ENCODE peak calls at places on chromosomes 6 and 20, in seven cellular contexts. Z, Q, M, O, J, G and X are unnamed samples.

GRCh38 chr6:48074368-48074767 is 36.6 kb downstream of the PTCHD4 start:
- DNase-seq in Z (peak; percentile 34), Q (no peak), M (no peak), O (no peak), J (no peak), G (no peak), X (no peak)

GRCh38 chr6:70547313-70547712 is 19.4 kb upstream of the SDHAF4 start:
- DNase-seq in Z (peak; percentile 5), Q (no peak), M (no peak), O (no peak), J (no peak), G (peak; percentile 37), X (no peak)

GRCh38 chr6:80183019-80183418 is 76.5 kb downstream of the BCKDHB start:
- DNase-seq in Z (no peak), Q (no peak), M (no peak), O (no peak), J (no peak), G (no peak), X (no peak)

GRCh38 chr6:85756982-85757381 is 114.3 kb upstream of the SYNCRIP start:
- DNase-seq in Z (peak; percentile 9), Q (no peak), M (no peak), O (no peak), J (no peak), G (peak; percentile 44), X (no peak)

GRCh38 chr20:48845721-48846306 is 18.0 kb upstream of the PREX1 start:
- DNase-seq in Z (peak; percentile 54), Q (peak; percentile 9), M (no peak), O (no peak), J (no peak), G (peak; percentile 28), X (no peak)

GRCh38 chr20:52289956-52290355 is 98.4 kb upstream of the ZFP64 start:
- DNase-seq in Z (no peak), Q (no peak), M (no peak), O (no peak), J (no peak), G (no peak), X (no peak)

GRCh38 chr6:127415096-127415495 is 44.1 kb downstream of the KIAA0408 start:
- DNase-seq in Z (no peak), Q (no peak), M (no peak), O (no peak), J (no peak), G (no peak), X (no peak)

GRCh38 chr20:53859684-53860083 is 210.7 kb downstream of the BCAS1 start:
- DNase-seq in Z (no peak), Q (no peak), M (peak; percentile 83), O (peak; percentile 37), J (peak; percentile 57), G (no peak), X (no peak)

GRCh38 chr20:61252601-61253263 is 671 bp downstream of the CDH4 start:
- DNase-seq in Z (no peak), Q (no peak), M (no peak), O (no peak), J (no peak), G (peak; percentile 9), X (no peak)

GRCh38 chr6:47264775-47265184 is 44.9 kb downstream of the TNFRSF21 start:
- DNase-seq in Z (no peak), Q (peak; percentile 19), M (no peak), O (no peak), J (no peak), G (no peak), X (no peak)

GRCh38 chr6:89997456-89998445 is 103.5 kb downstream of the GJA10 start:
- DNase-seq in Z (peak; percentile 82), Q (no peak), M (no peak), O (peak; percentile 71), J (no peak), G (no peak), X (no peak)

GRCh38 chr6:132511159-132511835 is 1.6 kb downstream of the STX7 start:
- DNase-seq in Z (no peak), Q (no peak), M (no peak), O (no peak), J (peak; percentile 47), G (no peak), X (no peak)

DNA sequence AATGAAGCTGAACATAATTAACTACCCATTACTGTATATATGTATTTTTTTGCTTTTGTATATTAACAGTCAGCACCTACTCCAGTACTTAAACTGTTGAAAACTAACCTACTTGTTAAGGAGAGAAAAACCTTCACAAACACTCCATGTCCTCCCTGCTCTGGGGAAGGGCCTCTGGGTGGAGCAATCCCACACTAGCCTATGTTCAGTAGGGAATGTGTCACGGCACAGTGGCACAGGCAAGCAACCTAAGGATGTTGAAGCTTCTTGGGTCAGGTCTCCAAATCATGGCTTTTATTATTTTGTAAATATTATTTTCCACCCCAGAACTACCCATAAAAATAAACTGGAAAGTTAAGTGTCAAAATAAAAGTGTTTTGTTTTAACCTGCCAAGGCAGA is 5.3 kb downstream of the MAN1A1 start:
- DNase-seq in Z (no peak), Q (no peak), M (no peak), O (no peak), J (no peak), G (no peak), X (no peak)
- H3K4me1 ChIP-seq in Z (peaks cover 8% of the 10 kb centered on the region), Q (peaks cover 31% of the 10 kb centered on the region), M (peaks cover 77% of the 10 kb centered on the region), O (no peaks in the 10 kb centered on the region), J (peaks cover 84% of the 10 kb centered on the region), G (peaks cover 7% of the 10 kb centered on the region), X (peaks cover 10% of the 10 kb centered on the region)

GRCh38 chr6:108650781-108651180 is 90.1 kb downstream of the FOXO3 start:
- DNase-seq in Z (peak; percentile 73), Q (peak; percentile 81), M (no peak), O (no peak), J (no peak), G (peak; percentile 62), X (no peak)

GRCh38 chr6:108651287-108651686 is 90.6 kb downstream of the FOXO3 start:
- DNase-seq in Z (no peak), Q (no peak), M (no peak), O (no peak), J (no peak), G (no peak), X (no peak)

GRCh38 chr6:108651781-108652227 is 91.1 kb downstream of the FOXO3 start:
- DNase-seq in Z (peak; percentile 92), Q (no peak), M (peak; percentile 85), O (peak; percentile 75), J (no peak), G (peak; percentile 92), X (no peak)

GRCh38 chr6:108652375-108652774 is 91.7 kb downstream of the FOXO3 start:
- DNase-seq in Z (no peak), Q (no peak), M (no peak), O (no peak), J (no peak), G (no peak), X (no peak)

DNA sequence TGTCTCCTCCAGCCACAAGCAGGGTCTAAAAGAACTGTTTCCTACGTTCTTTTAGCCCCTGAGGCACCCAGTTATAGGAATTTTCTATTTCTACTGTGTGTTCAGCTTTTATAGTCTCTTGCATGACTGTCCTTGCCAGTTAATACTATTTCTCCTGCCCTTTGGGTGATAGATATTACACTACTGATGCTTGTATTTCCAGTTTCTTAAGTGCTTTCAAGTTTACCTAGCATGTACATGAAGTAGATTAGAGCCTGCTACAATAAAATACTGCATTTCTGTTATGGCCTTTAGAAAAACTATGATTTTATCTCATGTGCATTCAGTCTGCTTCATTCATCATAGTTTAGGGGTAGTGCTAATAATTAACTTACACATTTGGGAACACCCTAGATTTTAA is 89.6 kb downstream of the FOXO3 start:
- DNase-seq in Z (no peak), Q (peak; percentile 70), M (no peak), O (no peak), J (no peak), G (no peak), X (no peak)
- H3K27ac ChIP-seq in Z (no peak overlapping the region), Q (peak overlapping the region; percentile 37), M (peak overlapping the region; percentile 69), O (peak overlapping the region; percentile 74), J (peak overlapping the region; percentile 49), G (peak overlapping the region; percentile 53), X (no peak overlapping the region)

DNA sequence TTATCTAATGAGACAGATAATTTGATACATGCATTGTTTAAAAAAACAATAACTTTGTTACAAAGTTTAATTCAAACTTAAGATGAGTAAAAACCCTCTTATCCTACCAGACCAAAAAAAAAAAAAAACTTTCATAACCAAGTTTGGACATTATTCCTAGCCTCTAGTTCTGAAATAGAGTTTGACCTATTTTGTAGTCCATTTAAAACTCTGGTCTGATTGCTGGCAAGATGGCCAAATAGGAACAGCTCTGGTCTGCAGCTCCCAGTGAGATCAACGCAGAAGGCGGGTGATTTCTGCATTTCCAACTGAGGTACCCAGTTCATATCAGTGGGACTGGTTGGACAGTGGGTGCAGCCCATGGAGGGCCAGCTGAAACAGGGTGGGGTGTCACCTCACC is 125.9 kb downstream of the FRK start:
- DNase-seq in Z (no peak), Q (peak; percentile 16), M (no peak), O (no peak), J (no peak), G (no peak), X (no peak)
- H3K4me1 ChIP-seq in Z (no peaks in the 10 kb centered on the region), Q (no peaks in the 10 kb centered on the region), M (no peaks in the 10 kb centered on the region), O (no peaks in the 10 kb centered on the region), J (no peaks in the 10 kb centered on the region), G (no peaks in the 10 kb centered on the region), X (no peaks in the 10 kb centered on the region)

GRCh38 chr6:33632603-33633039 is 11.5 kb downstream of the ITPR3 start:
- DNase-seq in Z (no peak), Q (no peak), M (no peak), O (no peak), J (no peak), G (no peak), X (no peak)
- H3K27ac ChIP-seq in Z (no peak overlapping the region), Q (peak overlapping the region; percentile 34), M (peak overlapping the region; percentile 45), O (peak overlapping the region; percentile 41), J (peak overlapping the region; percentile 50), G (no peak overlapping the region), X (no peak overlapping the region)

GRCh38 chr6:147910254-147910653 is 401.8 kb downstream of the SAMD5 start:
- DNase-seq in Z (no peak), Q (no peak), M (no peak), O (no peak), J (no peak), G (no peak), X (no peak)
- H3K4me1 ChIP-seq in Z (no peaks in the 10 kb centered on the region), Q (no peaks in the 10 kb centered on the region), M (no peaks in the 10 kb centered on the region), O (no peaks in the 10 kb centered on the region), J (no peaks in the 10 kb centered on the region), G (no peaks in the 10 kb centered on the region), X (no peaks in the 10 kb centered on the region)

GRCh38 chr20:63160641-63161175 is 55.2 kb downstream of the YTHDF1 start:
- DNase-seq in Z (no peak), Q (no peak), M (no peak), O (no peak), J (no peak), G (no peak), X (peak; percentile 49)
- H3K27ac ChIP-seq in Z (no peak overlapping the region), Q (no peak overlapping the region), M (no peak overlapping the region), O (no peak overlapping the region), J (no peak overlapping the region), G (no peak overlapping the region), X (no peak overlapping the region)

DNA sequence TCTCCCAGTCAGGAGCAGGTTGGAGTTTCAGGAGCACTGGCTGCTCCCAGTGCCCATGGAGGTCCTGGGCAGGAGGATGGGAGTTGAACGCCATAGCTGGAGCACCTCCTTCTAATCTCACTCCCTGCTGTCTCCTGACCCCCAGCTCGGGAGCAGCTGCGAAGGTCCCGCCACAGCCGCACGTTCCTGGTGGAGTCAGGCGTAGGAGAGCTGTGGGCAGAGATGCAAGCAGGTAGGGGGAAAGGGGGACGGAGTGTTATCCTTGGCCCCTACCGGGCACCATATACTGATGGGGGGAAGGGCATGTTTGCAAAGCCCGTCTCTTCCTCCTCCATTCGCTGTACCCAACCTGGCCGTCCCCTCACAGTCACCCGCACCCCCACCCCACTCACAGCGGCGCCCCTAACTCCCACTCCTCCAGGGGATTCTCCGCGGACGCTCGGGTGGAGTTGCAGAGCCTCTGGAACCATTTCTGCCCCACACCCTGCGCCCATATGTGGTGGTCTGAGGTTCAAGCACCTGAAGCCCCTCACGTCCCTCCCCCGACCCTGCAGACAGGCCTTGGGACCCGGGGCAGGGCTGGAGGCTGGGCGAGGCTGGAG is 16.7 kb downstream of the HSPA12B start:
- DNase-seq in Z (no peak), Q (no peak), M (peak; percentile 68), O (no peak), J (no peak), G (no peak), X (peak; percentile 63)
- H3K4me1 ChIP-seq in Z (peaks cover 5% of the 10 kb centered on the region), Q (no peaks in the 10 kb centered on the region), M (peaks cover 29% of the 10 kb centered on the region), O (no peaks in the 10 kb centered on the region), J (peaks cover 49% of the 10 kb centered on the region), G (no peaks in the 10 kb centered on the region), X (peaks cover 7% of the 10 kb centered on the region)